ENCODE peak calls at places on chromosome 4, in five cellular contexts. One of them, this sample, is unnamed.

GRCh38 chr4:77653162-77653758 is 47.6 kb downstream of the CXCL13 start:
- DNase-seq in AG09319: no peak
- DNase-seq in heart right ventricle: no peak
- DNase-seq in fibroblast of mammary gland: no peak
- DNase-seq in HFF-Myc: no peak
- DNase-seq in this sample: no peak

GRCh38 chr4:100061835-100062234 is 111.8 kb upstream of the H2AZ1 start:
- DNase-seq in AG09319: no peak
- DNase-seq in heart right ventricle: no peak
- DNase-seq in fibroblast of mammary gland: no peak
- DNase-seq in HFF-Myc: no peak
- DNase-seq in this sample: no peak

GRCh38 chr4:152665691-152666410 is 13.9 kb downstream of the TMEM154 start:
- DNase-seq in AG09319: no peak
- DNase-seq in heart right ventricle: no peak
- DNase-seq in fibroblast of mammary gland: no peak
- DNase-seq in HFF-Myc: no peak
- DNase-seq in this sample: no peak

GRCh38 chr4:55386073-55386472 is 9.7 kb upstream of the TMEM165 start:
- DNase-seq in AG09319: no peak
- DNase-seq in heart right ventricle: no peak
- DNase-seq in fibroblast of mammary gland: peak
- DNase-seq in HFF-Myc: no peak
- DNase-seq in this sample: no peak

GRCh38 chr4:10099521-10100325 is 16.9 kb downstream of the WDR1 start:
- DNase-seq in AG09319: no peak
- DNase-seq in heart right ventricle: no peak
- DNase-seq in fibroblast of mammary gland: no peak
- DNase-seq in HFF-Myc: no peak
- DNase-seq in this sample: no peak

GRCh38 chr4:37389967-37390580 is 145.5 kb downstream of the NWD2 start:
- DNase-seq in AG09319: no peak
- DNase-seq in heart right ventricle: no peak
- DNase-seq in fibroblast of mammary gland: peak
- DNase-seq in HFF-Myc: peak
- DNase-seq in this sample: peak

GRCh38 chr4:128335541-128335940 is 47.9 kb upstream of the PGRMC2 start:
- DNase-seq in AG09319: no peak
- DNase-seq in heart right ventricle: no peak
- DNase-seq in fibroblast of mammary gland: no peak
- DNase-seq in HFF-Myc: no peak
- DNase-seq in this sample: no peak

GRCh38 chr4:184939978-184940377 is 78.3 kb upstream of the HELT start:
- DNase-seq in AG09319: no peak
- DNase-seq in heart right ventricle: no peak
- DNase-seq in fibroblast of mammary gland: no peak
- DNase-seq in HFF-Myc: no peak
- DNase-seq in this sample: no peak

GRCh38 chr4:113116414-113117345 is 67.2 kb downstream of the ANK2 start:
- DNase-seq in AG09319: no peak
- DNase-seq in heart right ventricle: no peak
- DNase-seq in fibroblast of mammary gland: no peak
- DNase-seq in HFF-Myc: no peak
- DNase-seq in this sample: no peak

GRCh38 chr4:82217986-82218715 is 155.6 kb downstream of the HNRNPD start:
- DNase-seq in AG09319: no peak
- DNase-seq in heart right ventricle: no peak
- DNase-seq in fibroblast of mammary gland: no peak
- DNase-seq in HFF-Myc: no peak
- DNase-seq in this sample: no peak
- TF ChIP-seq CTCF in AG09319: no peak
- TF ChIP-seq CTCF in heart right ventricle: peak
- TF ChIP-seq CTCF in fibroblast of mammary gland: peak
- TF ChIP-seq CTCF in HFF-Myc: peak
- TF ChIP-seq CTCF in this sample: no peak

GRCh38 chr4:83996254-83996653 is 460.3 kb downstream of the GPAT3 start:
- DNase-seq in AG09319: no peak
- DNase-seq in heart right ventricle: no peak
- DNase-seq in fibroblast of mammary gland: no peak
- DNase-seq in HFF-Myc: no peak
- DNase-seq in this sample: no peak

GRCh38 chr4:83989835-83990234 is 453.9 kb downstream of the GPAT3 start:
- DNase-seq in AG09319: no peak
- DNase-seq in heart right ventricle: no peak
- DNase-seq in fibroblast of mammary gland: no peak
- DNase-seq in HFF-Myc: no peak
- DNase-seq in this sample: no peak

DNA sequence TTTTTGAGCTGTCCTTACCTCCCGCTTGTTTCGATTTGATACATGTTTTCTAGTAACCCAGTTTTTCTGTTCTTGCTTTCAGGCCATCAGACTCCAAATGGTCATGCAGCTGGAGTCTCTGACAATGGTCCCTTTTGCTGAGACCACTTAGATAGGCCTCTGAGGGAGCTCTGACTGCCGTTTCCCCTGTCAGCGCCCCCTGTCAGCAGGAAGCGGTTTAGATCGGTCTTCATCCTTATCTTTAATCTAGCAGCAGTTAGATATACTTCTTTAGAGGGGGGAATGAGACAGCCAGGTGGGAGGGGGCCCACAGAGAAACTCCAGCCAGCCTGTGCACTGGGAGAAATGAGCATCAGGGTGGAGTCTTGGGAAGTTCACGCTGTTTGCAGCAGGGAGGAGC is 457.9 kb downstream of the GPAT3 start:
- DNase-seq in AG09319: no peak
- DNase-seq in heart right ventricle: no peak
- DNase-seq in fibroblast of mammary gland: no peak
- DNase-seq in HFF-Myc: no peak
- DNase-seq in this sample: no peak
- TF ChIP-seq CTCF in AG09319: peak
- TF ChIP-seq CTCF in heart right ventricle: no peak
- TF ChIP-seq CTCF in fibroblast of mammary gland: peak
- TF ChIP-seq CTCF in HFF-Myc: peak
- TF ChIP-seq CTCF in this sample: no peak

GRCh38 chr4:4651811-4652609 is 110.2 kb upstream of the STX18 start:
- DNase-seq in AG09319: no peak
- DNase-seq in heart right ventricle: no peak
- DNase-seq in fibroblast of mammary gland: no peak
- DNase-seq in HFF-Myc: no peak
- DNase-seq in this sample: no peak

GRCh38 chr4:4655011-4655410 is 113.2 kb upstream of the STX18 start:
- DNase-seq in AG09319: no peak
- DNase-seq in heart right ventricle: no peak
- DNase-seq in fibroblast of mammary gland: no peak
- DNase-seq in HFF-Myc: no peak
- DNase-seq in this sample: no peak

GRCh38 chr4:4658051-4658450 is 116.2 kb upstream of the STX18 start:
- DNase-seq in AG09319: no peak
- DNase-seq in heart right ventricle: no peak
- DNase-seq in fibroblast of mammary gland: peak
- DNase-seq in HFF-Myc: peak
- DNase-seq in this sample: no peak

GRCh38 chr4:4656977-4657376 is 115.1 kb upstream of the STX18 start:
- DNase-seq in AG09319: no peak
- DNase-seq in heart right ventricle: no peak
- DNase-seq in fibroblast of mammary gland: no peak
- DNase-seq in HFF-Myc: no peak
- DNase-seq in this sample: no peak

GRCh38 chr4:4655901-4656300 is 114.1 kb upstream of the STX18 start:
- DNase-seq in AG09319: no peak
- DNase-seq in heart right ventricle: no peak
- DNase-seq in fibroblast of mammary gland: peak
- DNase-seq in HFF-Myc: no peak
- DNase-seq in this sample: no peak
- TF ChIP-seq CTCF in AG09319: no peak
- TF ChIP-seq CTCF in heart right ventricle: no peak
- TF ChIP-seq CTCF in fibroblast of mammary gland: no peak
- TF ChIP-seq CTCF in HFF-Myc: no peak
- TF ChIP-seq CTCF in this sample: no peak

GRCh38 chr4:82842593-82842992 is 44.0 kb upstream of the SCD5 start:
- DNase-seq in AG09319: no peak
- DNase-seq in heart right ventricle: no peak
- DNase-seq in fibroblast of mammary gland: peak
- DNase-seq in HFF-Myc: no peak
- DNase-seq in this sample: no peak
- TF ChIP-seq CTCF in AG09319: peak
- TF ChIP-seq CTCF in heart right ventricle: no peak
- TF ChIP-seq CTCF in fibroblast of mammary gland: peak
- TF ChIP-seq CTCF in HFF-Myc: peak
- TF ChIP-seq CTCF in this sample: no peak

This sample was measured in GM10248.